ENCODE peak calls at places on chromosomes 12 and 14, in seven cellular contexts. I is GM12878; G is adrenal gland; Q is left lung; T is CD4-positive, alpha-beta T cell; K is omental fat pad; Y is mucosa of descending colon. U is an unnamed sample.

GRCh38 chr14:79278286-79278797 is 933.0 kb downstream of the DIO2 start:
- DNase-seq in I (no peak), G (no peak), Q (peak; percentile 47), T (no peak), K (no peak), Y (peak; percentile 46), U (no peak)

GRCh38 chr14:100303179-100303578 is 3.1 kb downstream of the SLC25A29 start:
- DNase-seq in I (no peak), G (no peak), Q (no peak), T (no peak), K (no peak), Y (no peak), U (no peak)

GRCh38 chr12:32455607-32456063 is 56.3 kb downstream of the FGD4 start:
- DNase-seq in I (no peak), G (no peak), Q (no peak), T (no peak), K (no peak), Y (no peak), U (no peak)

GRCh38 chr12:115243933-115244628 is 560.1 kb upstream of the TBX3 start:
- DNase-seq in I (no peak), G (no peak), Q (no peak), T (no peak), K (no peak), Y (no peak), U (no peak)

GRCh38 chr14:22319526-22320352 is 269.3 kb downstream of the DAD1 start:
- DNase-seq in I (peak; percentile 42), G (peak; percentile 85), Q (no peak), T (no peak), K (no peak), Y (no peak), U (no peak)

GRCh38 chr14:92144708-92145107 is 22.9 kb downstream of the CPSF2 start:
- DNase-seq in I (no peak), G (no peak), Q (no peak), T (no peak), K (no peak), Y (no peak), U (no peak)

GRCh38 chr12:77940011-77940423 is 109.3 kb downstream of the NAV3 start:
- DNase-seq in I (no peak), G (no peak), Q (no peak), T (no peak), K (no peak), Y (no peak), U (no peak)

GRCh38 chr14:39168591-39168990 is 1.5 kb downstream of the TRAPPC6B start:
- DNase-seq in I (no peak), G (no peak), Q (no peak), T (no peak), K (no peak), Y (no peak), U (no peak)

GRCh38 chr12:15837141-15837781 is 44.9 kb upstream of the STRAP start:
- DNase-seq in I (no peak), G (no peak), Q (no peak), T (no peak), K (no peak), Y (no peak), U (no peak)

GRCh38 chr12:69966839-69967238 is 141.8 kb downstream of the MYRFL start:
- DNase-seq in I (no peak), G (no peak), Q (no peak), T (no peak), K (no peak), Y (no peak), U (no peak)

GRCh38 chr12:66352197-66352596 is 49.9 kb downstream of the HELB start:
- DNase-seq in I (no peak), G (peak; percentile 58), Q (no peak), T (no peak), K (no peak), Y (no peak), U (no peak)

GRCh38 chr14:68659021-68659931 is 133.6 kb downstream of the ZFP36L1 start:
- DNase-seq in I (no peak), G (peak; percentile 48), Q (no peak), T (no peak), K (no peak), Y (no peak), U (no peak)

GRCh38 chr14:68495101-68495637 is 297.7 kb downstream of the ZFP36L1 start:
- DNase-seq in I (no peak), G (peak; percentile 63), Q (no peak), T (no peak), K (no peak), Y (no peak), U (no peak)

GRCh38 chr14:70422538-70422937 is 5.6 kb upstream of the SYNJ2BP start:
- DNase-seq in I (no peak), G (no peak), Q (no peak), T (no peak), K (no peak), Y (no peak), U (no peak)

GRCh38 chr14:104935026-104935650 is 10.5 kb downstream of the PLD4 start:
- DNase-seq in I (no peak), G (no peak), Q (no peak), T (no peak), K (no peak), Y (no peak), U (peak; percentile 2)

GRCh38 chr12:4118601-4119156 is 154.9 kb upstream of the CCND2 start:
- DNase-seq in I (peak; percentile 69), G (peak; percentile 30), Q (no peak), T (no peak), K (no peak), Y (no peak), U (no peak)

GRCh38 chr12:68158427-68158826 is 1.1 kb downstream of the IFNG start:
- DNase-seq in I (no peak), G (no peak), Q (no peak), T (no peak), K (no peak), Y (no peak), U (no peak)
- TF ChIP-seq CTCF in I (peak; percentile 47), G (peak; percentile 30), Q (peak; percentile 22), T (peak; percentile 54), K (no peak), Y (no peak), U (peak; percentile 53)

DNA sequence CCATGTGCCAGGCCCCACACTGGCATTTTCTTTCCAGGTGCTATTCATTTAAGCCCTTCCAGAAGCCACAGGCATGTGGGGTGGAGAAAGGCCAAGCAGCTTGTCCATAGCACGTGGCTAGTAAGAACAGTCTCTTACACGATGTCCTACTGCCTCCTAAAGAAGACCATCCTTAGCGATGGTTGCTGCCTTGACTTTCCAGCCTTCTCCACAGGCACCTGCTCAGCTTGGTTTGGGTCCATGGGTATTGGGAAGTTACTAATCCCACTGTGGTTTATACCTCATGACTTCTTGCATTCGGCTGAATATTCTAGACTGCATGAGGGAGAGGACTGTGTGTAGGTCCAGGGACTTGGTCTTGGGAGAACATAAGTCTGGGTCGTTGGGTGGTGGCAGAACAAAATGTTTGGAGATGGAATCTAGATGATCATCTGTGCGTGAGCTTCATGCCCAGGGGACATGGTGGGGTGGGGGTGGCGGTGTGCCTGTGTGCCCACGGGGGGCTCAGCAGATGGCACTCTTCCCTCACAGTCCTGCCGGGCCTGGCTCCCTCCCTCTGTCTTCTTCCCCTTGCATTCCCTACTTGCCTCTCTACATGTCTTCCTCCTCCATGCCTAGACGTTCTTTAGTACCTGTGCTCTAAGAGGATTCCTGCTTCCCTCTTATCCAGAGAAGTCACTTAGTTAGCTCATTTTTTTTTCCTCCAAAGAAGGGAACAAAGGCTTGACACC is 49.1 kb downstream of the NINJ2 start:
- DNase-seq in I (no peak), G (no peak), Q (no peak), T (peak; percentile 16), K (no peak), Y (no peak), U (no peak)
- TF ChIP-seq CTCF in I (peak; percentile 61), G (peak; percentile 9), Q (no peak), T (peak; percentile 60), K (no peak), Y (no peak), U (peak; percentile 37)

GRCh38 chr12:41932028-41932427 is 212.6 kb downstream of the GXYLT1 start:
- DNase-seq in I (no peak), G (no peak), Q (no peak), T (no peak), K (no peak), Y (no peak), U (no peak)

GRCh38 chr12:41936333-41936732 is 208.3 kb downstream of the GXYLT1 start:
- DNase-seq in I (no peak), G (no peak), Q (no peak), T (no peak), K (no peak), Y (no peak), U (no peak)

DNA sequence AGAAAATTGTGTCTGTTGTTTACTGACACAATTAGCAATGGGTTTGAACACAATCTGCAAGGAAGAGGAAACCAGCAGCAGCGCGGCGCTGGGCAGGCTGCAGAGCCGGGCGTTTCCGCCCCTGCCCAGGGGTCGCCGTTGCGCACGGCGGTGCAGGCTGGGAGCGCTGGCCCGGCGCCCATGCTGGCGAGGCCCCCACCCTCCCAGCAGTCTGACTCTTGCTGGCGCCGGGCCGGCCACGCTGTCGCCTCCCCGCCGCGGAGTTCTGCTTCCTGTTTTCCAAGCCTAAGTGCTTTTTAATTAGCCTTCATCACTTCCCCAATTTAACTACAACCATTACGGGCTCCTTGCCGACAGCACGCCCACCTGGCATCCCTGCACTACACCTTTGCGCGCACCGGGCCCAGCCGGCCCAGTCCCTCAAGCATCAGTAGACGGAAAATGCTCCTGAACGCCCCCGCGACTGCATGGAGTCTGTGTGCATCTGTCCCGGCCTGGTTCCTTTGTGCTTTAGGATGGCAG is 212.1 kb downstream of the GXYLT1 start:
- DNase-seq in I (no peak), G (peak; percentile 66), Q (peak; percentile 94), T (no peak), K (no peak), Y (peak; percentile 62), U (no peak)
- TF ChIP-seq CTCF in I (no peak), G (no peak), Q (no peak), T (no peak), K (no peak), Y (no peak), U (no peak)

DNA sequence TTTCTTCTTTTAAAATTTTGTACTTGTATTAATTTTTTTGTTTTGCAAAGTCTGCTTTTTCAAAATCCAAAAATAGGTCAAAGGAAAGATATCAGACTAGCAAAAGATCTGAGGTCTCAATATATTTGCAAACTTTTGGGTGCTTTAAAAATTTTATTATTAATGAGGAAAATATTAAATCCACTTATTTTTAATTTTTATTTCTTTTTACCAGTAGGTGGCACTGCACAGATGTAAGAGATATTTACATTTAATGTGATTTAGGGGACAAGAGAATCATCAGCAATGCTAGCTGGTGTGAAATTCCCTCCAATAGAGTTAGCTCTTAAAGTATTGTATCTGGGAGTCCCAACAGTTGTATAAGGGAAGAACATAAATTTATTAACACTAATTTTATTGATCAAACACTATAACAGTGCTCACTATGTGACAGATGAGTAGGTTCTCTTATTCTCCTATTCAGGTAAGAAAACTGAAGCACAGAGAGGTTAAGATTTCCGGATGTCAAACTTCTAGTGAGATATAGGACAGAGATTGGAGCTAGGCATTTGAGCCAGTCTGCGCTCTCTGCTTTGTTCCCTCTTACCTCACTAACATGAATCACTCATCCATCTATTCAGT is 30.5 kb downstream of the ALX1 start:
- DNase-seq in I (no peak), G (no peak), Q (no peak), T (no peak), K (no peak), Y (no peak), U (no peak)
- TF ChIP-seq CTCF in I (peak; percentile 30), G (peak; percentile 50), Q (peak; percentile 25), T (no peak), K (no peak), Y (no peak), U (peak; percentile 43)